ENCODE peak calls at places on chromosomes 3 and 15, in six cellular contexts. One of them, this sample, is unnamed.

GRCh38 chr15:50873935-50874353 is 34.5 kb upstream of the AP4E1 start:
- DNase-seq in AG10803: no peak
- DNase-seq in endothelial cell of umbilical vein: no peak
- DNase-seq in kidney: no peak
- DNase-seq in right atrium auricular region: no peak
- DNase-seq in MM.1S: peak
- DNase-seq in this sample: no peak

GRCh38 chr3:127900536-127900935 is 14.5 kb upstream of the KBTBD12 start:
- DNase-seq in AG10803: no peak
- DNase-seq in endothelial cell of umbilical vein: no peak
- DNase-seq in kidney: no peak
- DNase-seq in right atrium auricular region: no peak
- DNase-seq in MM.1S: no peak
- DNase-seq in this sample: no peak

GRCh38 chr3:74538669-74539068 is 75.8 kb downstream of the CNTN3 start:
- DNase-seq in AG10803: no peak
- DNase-seq in endothelial cell of umbilical vein: no peak
- DNase-seq in kidney: no peak
- DNase-seq in right atrium auricular region: no peak
- DNase-seq in MM.1S: peak
- DNase-seq in this sample: no peak

GRCh38 chr3:70832035-70832795 is 519.8 kb upstream of the MDFIC2 start:
- DNase-seq in AG10803: peak
- DNase-seq in endothelial cell of umbilical vein: peak
- DNase-seq in kidney: no peak
- DNase-seq in right atrium auricular region: no peak
- DNase-seq in MM.1S: no peak
- DNase-seq in this sample: no peak

GRCh38 chr3:107670991-107671390 is 148.2 kb downstream of the BBX start:
- DNase-seq in AG10803: peak
- DNase-seq in endothelial cell of umbilical vein: no peak
- DNase-seq in kidney: no peak
- DNase-seq in right atrium auricular region: no peak
- DNase-seq in MM.1S: no peak
- DNase-seq in this sample: no peak

GRCh38 chr3:52092891-52093290 is 36.5 kb upstream of the DUSP7 start:
- DNase-seq in AG10803: no peak
- DNase-seq in endothelial cell of umbilical vein: no peak
- DNase-seq in kidney: peak
- DNase-seq in right atrium auricular region: no peak
- DNase-seq in MM.1S: no peak
- DNase-seq in this sample: no peak

GRCh38 chr3:31680072-31680870 is 147.5 kb downstream of the STT3B start:
- DNase-seq in AG10803: no peak
- DNase-seq in endothelial cell of umbilical vein: no peak
- DNase-seq in kidney: no peak
- DNase-seq in right atrium auricular region: peak
- DNase-seq in MM.1S: no peak
- DNase-seq in this sample: no peak

GRCh38 chr3:101643861-101644613 is 32.9 kb downstream of the ZBTB11 start:
- DNase-seq in AG10803: peak
- DNase-seq in endothelial cell of umbilical vein: peak
- DNase-seq in kidney: no peak
- DNase-seq in right atrium auricular region: no peak
- DNase-seq in MM.1S: peak
- DNase-seq in this sample: no peak

GRCh38 chr3:16885948-16886683 is 1.4 kb downstream of the PLCL2 start:
- DNase-seq in AG10803: no peak
- DNase-seq in endothelial cell of umbilical vein: peak
- DNase-seq in kidney: no peak
- DNase-seq in right atrium auricular region: no peak
- DNase-seq in MM.1S: peak
- DNase-seq in this sample: no peak

GRCh38 chr15:48937886-48938285 is 25.8 kb downstream of the SHC4 start:
- DNase-seq in AG10803: no peak
- DNase-seq in endothelial cell of umbilical vein: no peak
- DNase-seq in kidney: no peak
- DNase-seq in right atrium auricular region: no peak
- DNase-seq in MM.1S: no peak
- DNase-seq in this sample: no peak

GRCh38 chr15:80194186-80194585 is 41.4 kb downstream of the FAH start:
- DNase-seq in AG10803: no peak
- DNase-seq in endothelial cell of umbilical vein: no peak
- DNase-seq in kidney: no peak
- DNase-seq in right atrium auricular region: no peak
- DNase-seq in MM.1S: no peak
- DNase-seq in this sample: no peak

GRCh38 chr15:31802761-31803160 is 227.6 kb upstream of the CHRNA7 start:
- DNase-seq in AG10803: no peak
- DNase-seq in endothelial cell of umbilical vein: no peak
- DNase-seq in kidney: no peak
- DNase-seq in right atrium auricular region: no peak
- DNase-seq in MM.1S: no peak
- DNase-seq in this sample: no peak

GRCh38 chr3:42906085-42906904 is at the start of gene ZNF662:
- DNase-seq in AG10803: peak
- DNase-seq in endothelial cell of umbilical vein: no peak
- DNase-seq in kidney: peak
- DNase-seq in right atrium auricular region: no peak
- DNase-seq in MM.1S: no peak
- DNase-seq in this sample: no peak

GRCh38 chr3:126646662-126647061 is 8.3 kb downstream of the TXNRD3 start:
- DNase-seq in AG10803: no peak
- DNase-seq in endothelial cell of umbilical vein: no peak
- DNase-seq in kidney: no peak
- DNase-seq in right atrium auricular region: no peak
- DNase-seq in MM.1S: no peak
- DNase-seq in this sample: no peak

GRCh38 chr15:89143503-89144162 is 55.4 kb downstream of the ABHD2 start:
- DNase-seq in AG10803: peak
- DNase-seq in endothelial cell of umbilical vein: peak
- DNase-seq in kidney: peak
- DNase-seq in right atrium auricular region: no peak
- DNase-seq in MM.1S: no peak
- DNase-seq in this sample: no peak

GRCh38 chr3:129975332-129976090 is 991 bp downstream of the TRH start:
- DNase-seq in AG10803: no peak
- DNase-seq in endothelial cell of umbilical vein: no peak
- DNase-seq in kidney: peak
- DNase-seq in right atrium auricular region: no peak
- DNase-seq in MM.1S: no peak
- DNase-seq in this sample: no peak

GRCh38 chr3:130395331-130395730 is 49.9 kb downstream of the COL6A5 start:
- DNase-seq in AG10803: no peak
- DNase-seq in endothelial cell of umbilical vein: no peak
- DNase-seq in kidney: no peak
- DNase-seq in right atrium auricular region: no peak
- DNase-seq in MM.1S: no peak
- DNase-seq in this sample: no peak

GRCh38 chr15:63048986-63049665 is 6.6 kb downstream of the TPM1 start:
- DNase-seq in AG10803: peak
- DNase-seq in endothelial cell of umbilical vein: peak
- DNase-seq in kidney: peak
- DNase-seq in right atrium auricular region: no peak
- DNase-seq in MM.1S: peak
- DNase-seq in this sample: no peak

GRCh38 chr3:74420538-74421128 is 193.8 kb downstream of the CNTN3 start:
- DNase-seq in AG10803: no peak
- DNase-seq in endothelial cell of umbilical vein: no peak
- DNase-seq in kidney: no peak
- DNase-seq in right atrium auricular region: no peak
- DNase-seq in MM.1S: no peak
- DNase-seq in this sample: no peak

GRCh38 chr15:41692049-41692448 is 31.8 kb downstream of the MGA start:
- DNase-seq in AG10803: no peak
- DNase-seq in endothelial cell of umbilical vein: no peak
- DNase-seq in kidney: no peak
- DNase-seq in right atrium auricular region: no peak
- DNase-seq in MM.1S: no peak
- DNase-seq in this sample: no peak

GRCh38 chr15:41693757-41694156 is 33.6 kb downstream of the MGA start:
- DNase-seq in AG10803: no peak
- DNase-seq in endothelial cell of umbilical vein: no peak
- DNase-seq in kidney: no peak
- DNase-seq in right atrium auricular region: no peak
- DNase-seq in MM.1S: no peak
- DNase-seq in this sample: no peak

GRCh38 chr15:41698779-41699178 is 38.6 kb downstream of the MGA start:
- DNase-seq in AG10803: peak
- DNase-seq in endothelial cell of umbilical vein: no peak
- DNase-seq in kidney: no peak
- DNase-seq in right atrium auricular region: no peak
- DNase-seq in MM.1S: no peak
- DNase-seq in this sample: no peak

GRCh38 chr15:41691471-41691870 is 31.3 kb downstream of the MGA start:
- DNase-seq in AG10803: no peak
- DNase-seq in endothelial cell of umbilical vein: peak
- DNase-seq in kidney: no peak
- DNase-seq in right atrium auricular region: no peak
- DNase-seq in MM.1S: no peak
- DNase-seq in this sample: no peak

GRCh38 chr15:41695750-41696436 is 35.7 kb downstream of the MGA start:
- DNase-seq in AG10803: no peak
- DNase-seq in endothelial cell of umbilical vein: peak
- DNase-seq in kidney: no peak
- DNase-seq in right atrium auricular region: no peak
- DNase-seq in MM.1S: no peak
- DNase-seq in this sample: peak
- TF ChIP-seq CTCF in AG10803: no peak
- TF ChIP-seq CTCF in endothelial cell of umbilical vein: peak
- TF ChIP-seq CTCF in kidney: no peak
- TF ChIP-seq CTCF in right atrium auricular region: no peak
- TF ChIP-seq CTCF in MM.1S: no peak
- TF ChIP-seq CTCF in this sample: peak

DNA sequence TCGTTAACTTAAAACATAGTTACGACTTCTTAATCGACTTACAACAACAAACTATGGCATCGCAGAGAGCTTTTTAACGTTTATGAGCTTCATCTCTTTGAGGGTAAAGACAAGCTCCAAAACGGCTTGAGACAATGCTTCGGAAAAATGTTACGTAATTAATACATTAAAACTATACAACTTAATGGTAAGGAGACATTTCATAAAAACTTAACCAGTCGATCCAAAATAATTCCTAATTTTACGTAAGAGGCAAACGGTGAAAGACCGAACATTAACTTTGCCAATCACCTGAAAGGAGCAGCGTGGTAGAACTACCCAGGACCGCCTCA is 1.1 kb downstream of the NAA50 start:
- DNase-seq in AG10803: no peak
- DNase-seq in endothelial cell of umbilical vein: no peak
- DNase-seq in kidney: no peak
- DNase-seq in right atrium auricular region: no peak
- DNase-seq in MM.1S: no peak
- DNase-seq in this sample: no peak
- H3K4me3 ChIP-seq in AG10803: peak
- H3K4me3 ChIP-seq in endothelial cell of umbilical vein: peak
- H3K4me3 ChIP-seq in kidney: peak
- H3K4me3 ChIP-seq in right atrium auricular region: peak
- H3K4me3 ChIP-seq in MM.1S: peak
- H3K4me3 ChIP-seq in this sample: peak

GRCh38 chr3:194638991-194639605 is 5.9 kb upstream of the TMEM44 start:
- DNase-seq in AG10803: no peak
- DNase-seq in endothelial cell of umbilical vein: no peak
- DNase-seq in kidney: no peak
- DNase-seq in right atrium auricular region: no peak
- DNase-seq in MM.1S: no peak
- DNase-seq in this sample: no peak

GRCh38 chr3:194642769-194643168 is 9.6 kb upstream of the TMEM44 start:
- DNase-seq in AG10803: no peak
- DNase-seq in endothelial cell of umbilical vein: no peak
- DNase-seq in kidney: no peak
- DNase-seq in right atrium auricular region: no peak
- DNase-seq in MM.1S: no peak
- DNase-seq in this sample: no peak

GRCh38 chr3:194637541-194638400 is 4.6 kb upstream of the TMEM44 start:
- DNase-seq in AG10803: no peak
- DNase-seq in endothelial cell of umbilical vein: no peak
- DNase-seq in kidney: no peak
- DNase-seq in right atrium auricular region: peak
- DNase-seq in MM.1S: no peak
- DNase-seq in this sample: no peak

GRCh38 chr3:194637066-194637465 is 3.8 kb upstream of the TMEM44 start:
- DNase-seq in AG10803: no peak
- DNase-seq in endothelial cell of umbilical vein: no peak
- DNase-seq in kidney: no peak
- DNase-seq in right atrium auricular region: peak
- DNase-seq in MM.1S: no peak
- DNase-seq in this sample: no peak

DNA sequence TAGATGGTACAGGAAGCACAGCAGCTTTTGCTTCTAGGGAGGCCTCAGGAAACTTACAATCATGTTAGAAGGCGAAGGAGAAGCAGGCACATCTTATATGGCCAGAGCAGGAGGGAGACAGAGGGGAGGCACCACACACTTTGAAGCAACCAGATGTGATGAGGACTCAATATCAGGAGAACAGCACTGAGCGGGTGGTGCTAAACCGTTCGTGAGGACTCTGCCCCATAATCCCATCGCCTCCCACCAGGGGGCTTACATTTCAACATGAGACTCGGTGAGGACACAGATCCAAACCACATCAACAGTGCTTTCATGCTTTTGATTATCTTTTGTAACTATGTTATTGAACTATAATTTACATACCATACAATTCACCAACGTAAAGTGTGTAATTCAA is 7.6 kb upstream of the TMEM44 start:
- DNase-seq in AG10803: no peak
- DNase-seq in endothelial cell of umbilical vein: peak
- DNase-seq in kidney: no peak
- DNase-seq in right atrium auricular region: no peak
- DNase-seq in MM.1S: no peak
- DNase-seq in this sample: no peak
- TF ChIP-seq CTCF in AG10803: peak
- TF ChIP-seq CTCF in endothelial cell of umbilical vein: peak
- TF ChIP-seq CTCF in kidney: no peak
- TF ChIP-seq CTCF in right atrium auricular region: no peak
- TF ChIP-seq CTCF in MM.1S: peak
- TF ChIP-seq CTCF in this sample: peak

GRCh38 chr3:100073049-100073422 is 41.3 kb downstream of the FILIP1L start:
- DNase-seq in AG10803: no peak
- DNase-seq in endothelial cell of umbilical vein: no peak
- DNase-seq in kidney: no peak
- DNase-seq in right atrium auricular region: no peak
- DNase-seq in MM.1S: no peak
- DNase-seq in this sample: no peak

GRCh38 chr3:100075163-100075562 is 39.1 kb downstream of the FILIP1L start:
- DNase-seq in AG10803: no peak
- DNase-seq in endothelial cell of umbilical vein: no peak
- DNase-seq in kidney: no peak
- DNase-seq in right atrium auricular region: no peak
- DNase-seq in MM.1S: no peak
- DNase-seq in this sample: no peak

GRCh38 chr3:100073555-100074307 is 40.6 kb downstream of the FILIP1L start:
- DNase-seq in AG10803: peak
- DNase-seq in endothelial cell of umbilical vein: no peak
- DNase-seq in kidney: peak
- DNase-seq in right atrium auricular region: no peak
- DNase-seq in MM.1S: no peak
- DNase-seq in this sample: no peak

GRCh38 chr3:100076544-100077529 is 37.5 kb downstream of the FILIP1L start:
- DNase-seq in AG10803: no peak
- DNase-seq in endothelial cell of umbilical vein: no peak
- DNase-seq in kidney: no peak
- DNase-seq in right atrium auricular region: no peak
- DNase-seq in MM.1S: no peak
- DNase-seq in this sample: no peak

GRCh38 chr3:100075731-100076543 is 38.4 kb downstream of the FILIP1L start:
- DNase-seq in AG10803: no peak
- DNase-seq in endothelial cell of umbilical vein: no peak
- DNase-seq in kidney: no peak
- DNase-seq in right atrium auricular region: no peak
- DNase-seq in MM.1S: no peak
- DNase-seq in this sample: no peak
- H3K4me3 ChIP-seq in AG10803: no peak
- H3K4me3 ChIP-seq in endothelial cell of umbilical vein: no peak
- H3K4me3 ChIP-seq in kidney: peak
- H3K4me3 ChIP-seq in right atrium auricular region: no peak
- H3K4me3 ChIP-seq in MM.1S: no peak
- H3K4me3 ChIP-seq in this sample: no peak